ENCODE peak calls at places on chromosomes 16 and 17, in four cellular contexts. B is A549, N is K562, S is GM12878. P is an unnamed sample.

GRCh38 chr17:39099686-39100293 is 51.6 kb downstream of the PLXDC1 start:
- DNase-seq in N (no peak), B (no peak), S (no peak), P (no peak)

GRCh38 chr17:81511800-81512559 is 619 bp downstream of the ACTG1 start:
- DNase-seq in S (no peak), N (no peak), B (peak), P (no peak)

GRCh38 chr17:77936881-77937280 is 21.6 kb upstream of the TNRC6C start:
- DNase-seq in S (no peak), B (no peak), N (no peak), P (no peak)

GRCh38 chr17:72125742-72126141 is 4.9 kb downstream of the SOX9 start:
- DNase-seq in N (no peak), B (no peak), S (no peak), P (peak)

GRCh38 chr16:17211797-17212196 is 259.0 kb downstream of the XYLT1 start:
- DNase-seq in S (no peak), N (peak), B (peak), P (peak)

GRCh38 chr17:77254961-77255741 is 114.4 kb downstream of the SEC14L1 start:
- DNase-seq in S (no peak), N (no peak), B (peak), P (peak)

GRCh38 chr17:71085238-71086033 is 916.1 kb downstream of the KCNJ2 start:
- DNase-seq in B (peak), S (no peak), N (peak), P (peak)

GRCh38 chr16:16197331-16197730 is 26.0 kb downstream of the ABCC6 start:
- DNase-seq in B (no peak), S (no peak), N (no peak), P (no peak)

GRCh38 chr17:28861393-28862203 is 6.8 kb downstream of the ERAL1 start:
- DNase-seq in S (no peak), B (no peak), N (peak), P (no peak)

GRCh38 chr16:61289141-61289540 is 747.1 kb downstream of the CDH8 start:
- DNase-seq in S (no peak), B (no peak), N (no peak), P (no peak)

GRCh38 chr17:72538921-72539352 is 418.1 kb downstream of the SOX9 start:
- DNase-seq in B (no peak), N (no peak), S (no peak), P (no peak)

GRCh38 chr17:17043668-17044226 is 1.5 kb downstream of the MPRIP start:
- DNase-seq in N (peak), S (no peak), B (peak), P (no peak)

GRCh38 chr16:75317101-75317522 is 65.7 kb upstream of the BCAR1 start:
- DNase-seq in S (no peak), N (peak), B (no peak), P (no peak)

GRCh38 chr17:40015005-40015997 is at the start of gene CSF3:
- DNase-seq in B (no peak), N (no peak), S (no peak), P (peak)

GRCh38 chr17:38791162-38791561 is 8.2 kb downstream of the PIP4K2B start:
- DNase-seq in S (no peak), B (no peak), N (no peak), P (no peak)

GRCh38 chr16:714558-715447 is at the start of gene METRN:
- DNase-seq in B (peak), N (peak), S (no peak), P (peak)

GRCh38 chr16:81755915-81756644 is 23.0 kb upstream of the PLCG2 start:
- DNase-seq in B (no peak), S (no peak), N (no peak), P (no peak)

GRCh38 chr17:2181206-2181983 is 122.2 kb downstream of the SMG6 start:
- DNase-seq in B (no peak), N (no peak), S (no peak), P (no peak)

GRCh38 chr17:6591599-6592158 is 35.3 kb upstream of the PITPNM3 start:
- DNase-seq in N (no peak), B (peak), S (no peak), P (peak)

GRCh38 chr17:47618416-47618815 is 31.3 kb upstream of the KPNB1 start:
- DNase-seq in S (no peak), B (peak), N (no peak), P (peak)

GRCh38 chr17:74177018-74177450 is 26.4 kb upstream of the RPL38 start:
- DNase-seq in B (no peak), S (no peak), N (no peak), P (no peak)

GRCh38 chr17:41812176-41813038 is at the start of gene FKBP10:
- DNase-seq in S (no peak), N (no peak), B (peak), P (peak)

GRCh38 chr16:72064361-72064894 is 1.4 kb downstream of the HPR start:
- DNase-seq in S (no peak), B (no peak), N (no peak), P (peak)

GRCh38 chr16:66656547-66656946 is 40.0 kb downstream of the CMTM4 start:
- DNase-seq in B (no peak), N (no peak), S (no peak), P (no peak)

GRCh38 chr17:7842950-7843535 is 9.0 kb downstream of the KDM6B start:
- DNase-seq in N (peak), B (peak), S (no peak), P (peak)

GRCh38 chr17:16106161-16106891 is 106.7 kb downstream of the TTC19 start:
- DNase-seq in N (peak), B (no peak), S (no peak), P (peak)

GRCh38 chr17:42406602-42407288 is 16.3 kb downstream of the CAVIN1 start:
- DNase-seq in S (no peak), N (peak), B (no peak), P (no peak)

GRCh38 chr17:35947156-35947585 is 3.7 kb upstream of the LYZL6 start:
- DNase-seq in B (peak), S (no peak), N (peak), P (peak)

GRCh38 chr17:45783593-45784292 is 377 bp upstream of the CRHR1 start:
- DNase-seq in B (no peak), S (no peak), N (peak), P (no peak)

GRCh38 chr17:17044846-17045561 is 2.7 kb downstream of the MPRIP start:
- DNase-seq in S (peak), N (peak), B (peak), P (no peak)

GRCh38 chr17:38571833-38572274 is 33.9 kb downstream of the SRCIN1 start:
- DNase-seq in S (no peak), N (no peak), B (no peak), P (no peak)

GRCh38 chr17:41773190-41773588 is 13.3 kb downstream of the JUP start:
- DNase-seq in B (peak), S (no peak), N (no peak), P (peak)

GRCh38 chr16:88700636-88701482 is 5.3 kb downstream of the RNF166 start:
- DNase-seq in N (peak), S (peak), B (no peak), P (peak)

GRCh38 chr16:28326881-28327610 is 34.7 kb downstream of the SBK1 start:
- DNase-seq in S (no peak), N (peak), B (peak), P (peak)

GRCh38 chr17:42979511-42980273 is at the start of gene PTGES3L:
- DNase-seq in N (peak), S (no peak), B (peak), P (peak)

GRCh38 chr17:50066995-50067394 is 11.1 kb downstream of the ITGA3 start:
- DNase-seq in S (no peak), B (no peak), N (no peak), P (no peak)

GRCh38 chr17:17836818-17837379 is at the start of gene SREBF1:
- DNase-seq in S (no peak), N (peak), B (peak), P (peak)

GRCh38 chr16:26987631-26988030 is 79.1 kb upstream of the C16orf82 start:
- DNase-seq in B (no peak), S (no peak), N (no peak), P (no peak)

GRCh38 chr17:9977175-9977574 is 72.1 kb upstream of the RCVRN start:
- DNase-seq in N (no peak), S (no peak), B (no peak), P (no peak)
- TF ChIP-seq POLR2AphosphoS2 in N (no peak), S (no peak), B (no peak), P (no peak)

GRCh38 chr16:21590791-21591190 is 8.6 kb upstream of the METTL9 start:
- DNase-seq in B (no peak), S (no peak), N (no peak), P (no peak)
- TF ChIP-seq POLR2AphosphoS2 in B (no peak), S (no peak), N (no peak), P (no peak)

DNA sequence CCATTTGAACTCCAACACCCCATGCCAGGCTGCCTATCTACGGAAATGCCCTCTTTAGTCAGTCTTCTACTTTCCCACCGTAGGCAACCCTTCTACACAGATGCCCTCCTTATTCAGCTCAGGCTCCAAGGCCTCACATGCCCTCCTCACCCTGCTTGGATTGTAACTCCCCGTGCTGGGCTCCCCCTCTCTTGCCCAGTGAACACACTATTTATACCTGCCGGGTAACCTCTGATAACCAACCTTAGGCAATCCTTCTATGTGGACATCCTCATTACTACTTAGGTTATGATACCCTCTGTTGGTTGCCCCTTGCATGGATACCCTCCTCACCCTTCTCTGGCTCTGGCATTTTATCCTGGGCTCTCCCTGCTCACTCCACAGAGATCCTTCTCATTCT is 50.3 kb downstream of the NFAT5 start:
- DNase-seq in N (no peak), B (no peak), S (no peak), P (no peak)
- TF ChIP-seq POLR2AphosphoS2 in N (no peak), B (no peak), S (no peak), P (no peak)

GRCh38 chr17:14389656-14390055 is 88.8 kb downstream of the HS3ST3B1 start:
- DNase-seq in S (no peak), B (no peak), N (no peak), P (no peak)
- TF ChIP-seq POLR2AphosphoS2 in S (no peak), B (no peak), N (no peak), P (no peak)

P was measured in HepG2.